ENCODE peak calls at places on chromosomes 3 and 15, in nine cellular contexts. U is EH; V is AG04449; T is amniotic stem cell; I is A549; J is HCEC 1CT; L is fibroblast of the conjunctiva; Y is stimulated activated CD4-positive, alpha-beta T cell treated with anti-CD3 and anti-CD28 coated beads, Interleukin-15, amount 100 ng/mL, for 1 hour; C is dermis blood vessel endothelial cell. E is an unnamed sample.

GRCh38 chr15:44698651-44699050 is 12.5 kb downstream of the PATL2 start:
- DNase-seq in L (no peak), V (no peak), U (no peak), C (no peak), I (no peak), Y (no peak), J (no peak), T (no peak), E (no peak)

GRCh38 chr3:42572278-42572677 is 9.5 kb downstream of the SEC22C start:
- DNase-seq in L (peak), V (no peak), I (peak), C (peak), U (peak), J (peak), T (no peak), Y (no peak), E (no peak)

GRCh38 chr3:107216711-107217110 is 160.5 kb upstream of the CCDC54 start:
- DNase-seq in I (no peak), J (peak), C (no peak), T (peak), Y (no peak), U (peak), V (peak), L (peak), E (no peak)

GRCh38 chr3:62131620-62132019 is 241.7 kb downstream of the FEZF2 start:
- DNase-seq in L (no peak), U (peak), C (peak), Y (no peak), T (no peak), J (no peak), V (no peak), I (peak), E (peak)

GRCh38 chr3:162719684-162720341 is 1223.2 kb downstream of the OTOL1 start:
- DNase-seq in V (peak), T (peak), U (peak), J (peak), C (peak), L (peak), I (peak), Y (no peak), E (no peak)

GRCh38 chr15:74785716-74786032 is 3.8 kb downstream of the CSK start:
- DNase-seq in I (no peak), U (no peak), L (no peak), V (no peak), J (no peak), Y (no peak), C (no peak), T (no peak), E (no peak)

GRCh38 chr15:51076898-51077564 is 17.7 kb downstream of the TNFAIP8L3 start:
- DNase-seq in L (peak), T (no peak), C (no peak), I (no peak), Y (no peak), J (no peak), U (peak), V (no peak), E (no peak)

GRCh38 chr3:103968751-103969150 is 1398.0 kb upstream of the ALCAM start:
- DNase-seq in C (no peak), J (no peak), U (no peak), I (no peak), T (no peak), L (no peak), Y (no peak), V (no peak), E (no peak)

GRCh38 chr3:128483657-128484403 is 9.2 kb downstream of the GATA2 start:
- DNase-seq in C (peak), J (no peak), V (no peak), I (no peak), Y (no peak), L (no peak), U (peak), T (no peak), E (no peak)

GRCh38 chr3:136074546-136074945 is 109.0 kb downstream of the PPP2R3A start:
- DNase-seq in U (peak), Y (no peak), J (no peak), T (no peak), C (no peak), V (no peak), I (peak), L (no peak), E (no peak)

GRCh38 chr15:88701561-88702095 is 62.8 kb downstream of the ISG20 start:
- DNase-seq in U (no peak), T (no peak), J (no peak), L (no peak), C (peak), I (peak), Y (no peak), V (no peak), E (peak)

GRCh38 chr15:48962662-48963523 is 826 bp downstream of the SHC4 start:
- DNase-seq in J (peak), V (no peak), C (peak), L (no peak), U (peak), I (no peak), Y (no peak), T (no peak), E (peak)

GRCh38 chr3:21170964-21171363 is 580.0 kb downstream of the ZNF385D start:
- DNase-seq in V (no peak), L (no peak), T (no peak), U (peak), C (no peak), Y (no peak), I (peak), J (no peak), E (no peak)

GRCh38 chr3:23735575-23736326 is 70.0 kb upstream of the UBE2E1 start:
- DNase-seq in I (no peak), V (no peak), U (no peak), L (peak), C (peak), T (no peak), Y (no peak), J (no peak), E (peak)

GRCh38 chr3:107994954-107995715 is 95.7 kb downstream of the CD47 start:
- DNase-seq in C (no peak), Y (no peak), U (no peak), V (no peak), J (no peak), L (no peak), I (no peak), T (no peak), E (no peak)

GRCh38 chr3:40281995-40282394 is 27.5 kb upstream of the EIF1B start:
- DNase-seq in V (no peak), Y (no peak), T (no peak), I (no peak), C (no peak), L (no peak), J (no peak), U (no peak), E (no peak)

GRCh38 chr3:168889666-168890065 is 773.8 kb downstream of the MECOM start:
- DNase-seq in T (no peak), I (no peak), Y (no peak), L (no peak), J (no peak), C (no peak), U (no peak), V (no peak), E (no peak)

GRCh38 chr15:70382009-70382749 is 284.5 kb upstream of the TLE3 start:
- DNase-seq in I (no peak), J (no peak), T (no peak), Y (no peak), C (no peak), U (no peak), L (no peak), V (no peak), E (no peak)

GRCh38 chr15:42921049-42921731 is 612 bp upstream of the TTBK2 start:
- DNase-seq in U (peak), C (peak), J (no peak), T (no peak), L (no peak), V (no peak), I (no peak), Y (peak), E (peak)

GRCh38 chr3:10977864-10978510 is 14.6 kb upstream of the SLC6A1 start:
- DNase-seq in I (no peak), V (peak), L (no peak), J (peak), U (peak), T (no peak), Y (no peak), C (no peak), E (no peak)

GRCh38 chr3:169120928-169121327 is 542.6 kb downstream of the MECOM start:
- DNase-seq in V (no peak), I (no peak), L (no peak), U (no peak), T (no peak), C (no peak), J (no peak), Y (no peak), E (no peak)

GRCh38 chr15:31262143-31262530 is 64.5 kb upstream of the KLF13 start:
- DNase-seq in C (no peak), I (no peak), V (no peak), T (no peak), L (no peak), U (no peak), J (no peak), Y (no peak), E (no peak)

GRCh38 chr3:12756635-12757034 is 2.4 kb downstream of the TMEM40 start:
- DNase-seq in J (no peak), I (no peak), V (no peak), Y (no peak), U (no peak), L (no peak), T (no peak), C (no peak), E (no peak)

GRCh38 chr3:154112146-154112545 is 9.0 kb upstream of the ARHGEF26 start:
- DNase-seq in V (no peak), C (no peak), L (no peak), Y (no peak), J (no peak), T (no peak), I (no peak), U (no peak), E (no peak)

E was measured in dermis microvascular lymphatic vessel endothelial cell.